ENCODE peak calls at places on chromosomes 16 and 17, in six cellular contexts. Y, A, O, G, C and N are unnamed samples.

GRCh38 chr16:17238285-17239028 is 232.3 kb downstream of the XYLT1 start:
- DNase-seq in Y (no peak), A (no peak), O (no peak), G (no peak), C (no peak), N (no peak)

GRCh38 chr17:55284001-55284884 is 19.5 kb downstream of the HLF start:
- DNase-seq in Y (no peak), A (no peak), O (no peak), G (no peak), C (no peak), N (no peak)

GRCh38 chr17:57668332-57668731 is 76.8 kb downstream of the CCDC182 start:
- DNase-seq in Y (no peak), A (no peak), O (no peak), G (no peak), C (no peak), N (no peak)

GRCh38 chr17:65099475-65099874 is 37.7 kb upstream of the RGS9 start:
- DNase-seq in Y (no peak), A (no peak), O (no peak), G (no peak), C (no peak), N (no peak)

GRCh38 chr17:71764507-71764906 is 356.3 kb upstream of the SOX9 start:
- DNase-seq in Y (no peak), A (no peak), O (peak), G (peak), C (peak), N (no peak)

GRCh38 chr17:45345554-45346254 is 28.9 kb upstream of the MAP3K14 start:
- DNase-seq in Y (no peak), A (no peak), O (no peak), G (peak), C (no peak), N (no peak)

GRCh38 chr17:8927395-8927794 is 38.1 kb downstream of the PIK3R5 start:
- DNase-seq in Y (no peak), A (no peak), O (no peak), G (no peak), C (no peak), N (no peak)

GRCh38 chr17:48799069-48799710 is 17.8 kb downstream of the TTLL6 start:
- DNase-seq in Y (no peak), A (no peak), O (no peak), G (peak), C (no peak), N (no peak)

GRCh38 chr17:39653662-39654331 is 11.4 kb upstream of the TCAP start:
- DNase-seq in Y (peak), A (peak), O (peak), G (peak), C (no peak), N (peak)

GRCh38 chr17:49707608-49708514 is at the start of gene SLC35B1:
- DNase-seq in Y (peak), A (peak), O (peak), G (peak), C (peak), N (peak)

GRCh38 chr17:50045154-50045553 is 10.8 kb upstream of the ITGA3 start:
- DNase-seq in Y (no peak), A (no peak), O (peak), G (peak), C (no peak), N (no peak)

GRCh38 chr16:85556456-85557082 is 56.6 kb upstream of the GSE1 start:
- DNase-seq in Y (peak), A (no peak), O (peak), G (peak), C (peak), N (no peak)

GRCh38 chr17:32475258-32475657 is 11.5 kb upstream of the CDK5R1 start:
- DNase-seq in Y (no peak), A (no peak), O (no peak), G (no peak), C (no peak), N (no peak)

GRCh38 chr17:70378005-70378404 is 208.7 kb downstream of the KCNJ2 start:
- DNase-seq in Y (no peak), A (no peak), O (no peak), G (no peak), C (no peak), N (no peak)

GRCh38 chr16:4377573-4378146 is 6.0 kb downstream of the VASN start:
- DNase-seq in Y (no peak), A (no peak), O (no peak), G (no peak), C (peak), N (no peak)

GRCh38 chr17:43984521-43984920 is 19.9 kb upstream of the NAGS start:
- DNase-seq in Y (no peak), A (no peak), O (no peak), G (no peak), C (peak), N (no peak)

GRCh38 chr17:38868095-38868967 is 1.5 kb upstream of the LASP1 start:
- DNase-seq in Y (peak), A (no peak), O (no peak), G (peak), C (peak), N (peak)

GRCh38 chr17:58643147-58643546 is 48.7 kb downstream of the TEX14 start:
- DNase-seq in Y (no peak), A (no peak), O (peak), G (peak), C (no peak), N (peak)

GRCh38 chr17:29177871-29178749 is 2.1 kb downstream of the MYO18A start:
- DNase-seq in Y (peak), A (no peak), O (peak), G (peak), C (no peak), N (no peak)

GRCh38 chr16:28569968-28570752 is 16.4 kb downstream of the SGF29 start:
- DNase-seq in Y (no peak), A (no peak), O (no peak), G (no peak), C (no peak), N (no peak)

GRCh38 chr17:11293480-11293879 is 52.5 kb downstream of the SHISA6 start:
- DNase-seq in Y (no peak), A (no peak), O (no peak), G (no peak), C (no peak), N (no peak)

GRCh38 chr16:49350265-49351103 is 23.1 kb upstream of the C16orf78 start:
- DNase-seq in Y (peak), A (no peak), O (peak), G (peak), C (peak), N (peak)

GRCh38 chr17:80937501-80938356 is 53.9 kb upstream of the CHMP6 start:
- DNase-seq in Y (no peak), A (no peak), O (no peak), G (no peak), C (peak), N (no peak)

GRCh38 chr16:47697826-47698225 is 236.7 kb downstream of the PHKB start:
- DNase-seq in Y (no peak), A (no peak), O (no peak), G (no peak), C (no peak), N (no peak)

GRCh38 chr17:40541873-40542561 is 23.3 kb downstream of the CCR7 start:
- DNase-seq in Y (no peak), A (no peak), O (no peak), G (no peak), C (no peak), N (no peak)

GRCh38 chr16:2712063-2712441 is 8.0 kb downstream of the PRSS27 start:
- DNase-seq in Y (no peak), A (no peak), O (no peak), G (no peak), C (no peak), N (no peak)

GRCh38 chr17:41058741-41059140 is 1.2 kb downstream of the KRTAP2-3 start:
- DNase-seq in Y (no peak), A (no peak), O (peak), G (peak), C (no peak), N (no peak)

GRCh38 chr16:68954871-68955635 is 111.7 kb downstream of the TANGO6 start:
- DNase-seq in Y (no peak), A (no peak), O (no peak), G (no peak), C (peak), N (no peak)

GRCh38 chr16:23595246-23595950 is 718 bp downstream of the NDUFAB1 start:
- DNase-seq in Y (no peak), A (no peak), O (no peak), G (no peak), C (no peak), N (no peak)

GRCh38 chr17:82889496-82890338 is 49.9 kb upstream of the ZNF750 start:
- DNase-seq in Y (no peak), A (no peak), O (peak), G (no peak), C (no peak), N (peak)

GRCh38 chr17:33175565-33175964 is 117.5 kb downstream of the ASIC2 start:
- DNase-seq in Y (no peak), A (no peak), O (no peak), G (no peak), C (no peak), N (no peak)

GRCh38 chr17:42087042-42087701 is 11.1 kb downstream of the ZNF385C start:
- DNase-seq in Y (no peak), A (no peak), O (no peak), G (no peak), C (no peak), N (no peak)

GRCh38 chr16:364091-364490 is 6.2 kb downstream of the MRPL28 start:
- DNase-seq in Y (no peak), A (no peak), O (no peak), G (no peak), C (no peak), N (no peak)

GRCh38 chr17:49783051-49783715 is 5.3 kb upstream of the KAT7 start:
- DNase-seq in Y (no peak), A (no peak), O (no peak), G (no peak), C (no peak), N (no peak)

GRCh38 chr17:78529871-78530670 is 47.1 kb downstream of the DNAH17 start:
- DNase-seq in Y (no peak), A (no peak), O (no peak), G (no peak), C (no peak), N (no peak)

GRCh38 chr17:80948091-80948960 is 43.3 kb upstream of the CHMP6 start:
- DNase-seq in Y (no peak), A (no peak), O (no peak), G (no peak), C (no peak), N (no peak)

GRCh38 chr17:79874329-79874981 is 35.2 kb upstream of the CBX4 start:
- DNase-seq in Y (no peak), A (no peak), O (peak), G (peak), C (peak), N (peak)

GRCh38 chr17:67990909-67991308 is 5.4 kb downstream of the C17orf58 start:
- DNase-seq in Y (no peak), A (no peak), O (peak), G (no peak), C (no peak), N (no peak)

GRCh38 chr16:50683689-50684374 is 2.7 kb upstream of the SNX20 start:
- DNase-seq in Y (peak), A (peak), O (no peak), G (no peak), C (no peak), N (no peak)

DNA sequence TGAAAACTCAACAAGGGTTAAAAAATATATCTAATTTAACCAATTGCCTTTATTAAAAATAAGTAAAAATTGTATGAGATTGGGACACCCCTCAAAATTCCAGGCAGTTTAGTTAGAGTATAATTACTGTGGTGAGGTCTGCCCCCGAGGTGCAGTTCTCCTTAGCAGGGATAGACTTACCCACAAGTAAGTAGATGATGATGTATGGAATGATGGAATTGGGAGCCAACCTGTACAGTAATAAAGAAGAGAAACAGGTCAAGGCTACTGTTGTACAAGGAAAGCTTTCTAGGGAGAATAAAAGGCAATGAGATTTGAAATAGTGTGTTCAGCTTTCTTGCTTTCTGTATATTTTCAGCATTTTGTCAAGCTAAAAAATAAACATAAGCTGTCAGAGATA is 1.8 kb downstream of the LDAF1 start:
- DNase-seq in Y (no peak), A (no peak), O (no peak), G (no peak), C (no peak), N (no peak)
- H3K4me3 ChIP-seq in Y (no peak), A (no peak), O (no peak), G (no peak), C (no peak), N (no peak)

GRCh38 chr16:88384222-88385111 is 1.7 kb downstream of the ZNF469 start:
- DNase-seq in Y (no peak), A (no peak), O (no peak), G (peak), C (no peak), N (no peak)

GRCh38 chr16:88381820-88382451 is 823 bp upstream of the ZNF469 start:
- DNase-seq in Y (no peak), A (no peak), O (no peak), G (no peak), C (no peak), N (no peak)

GRCh38 chr16:88380619-88381018 is 2.1 kb upstream of the ZNF469 start:
- DNase-seq in Y (no peak), A (no peak), O (no peak), G (no peak), C (no peak), N (no peak)

GRCh38 chr16:88383401-88384221 is 852 bp downstream of the ZNF469 start:
- DNase-seq in Y (no peak), A (no peak), O (peak), G (peak), C (peak), N (no peak)

GRCh38 chr16:88382491-88383400 is at the start of gene ZNF469:
- DNase-seq in Y (no peak), A (no peak), O (peak), G (peak), C (peak), N (no peak)
- H3K4me3 ChIP-seq in Y (no peak), A (no peak), O (peak), G (peak), C (peak), N (no peak)

GRCh38 chr17:36463916-36464764 is 22.3 kb upstream of the ZNHIT3 start:
- DNase-seq in Y (no peak), A (no peak), O (peak), G (peak), C (peak), N (peak)
- H3K4me3 ChIP-seq in Y (no peak), A (no peak), O (no peak), G (no peak), C (no peak), N (no peak)

GRCh38 chr17:7442142-7442541 is 2.7 kb upstream of the CHRNB1 start:
- DNase-seq in Y (no peak), A (no peak), O (no peak), G (no peak), C (no peak), N (no peak)

GRCh38 chr17:7440113-7440822 is 956 bp downstream of the FGF11 start:
- DNase-seq in Y (peak), A (no peak), O (peak), G (peak), C (peak), N (peak)

GRCh38 chr17:7441202-7441705 is 1.9 kb downstream of the FGF11 start:
- DNase-seq in Y (no peak), A (no peak), O (no peak), G (no peak), C (no peak), N (no peak)

GRCh38 chr17:7439462-7440112 is at the start of gene FGF11:
- DNase-seq in Y (no peak), A (no peak), O (no peak), G (no peak), C (peak), N (no peak)

GRCh38 chr17:7440823-7441174 is 1.5 kb downstream of the FGF11 start:
- DNase-seq in Y (no peak), A (no peak), O (peak), G (no peak), C (peak), N (peak)
- H3K4me3 ChIP-seq in Y (no peak), A (no peak), O (peak), G (no peak), C (peak), N (peak)